ENCODE peak calls at places on chromosomes 16 and 17, in six cellular contexts. A is HepG2; I is CD8-positive, alpha-beta T cell; V is mucosa of descending colon; T is OCI-LY7; X is MM.1S. Y is an unnamed sample. For H3K4me1, H3K36me3 and H3K9me3, the result is how much of the 10 kb centered on the place peaks cover.

GRCh38 chr17:17572010-17572785 is 19.3 kb downstream of the PEMT start:
- DNase-seq in X (no peak), T (no peak), A (peak), I (no peak), V (no peak), Y (no peak)

GRCh38 chr17:29148790-29149430 is 31.3 kb downstream of the MYO18A start:
- DNase-seq in V (peak), T (peak), X (peak), I (peak), A (peak), Y (peak)

GRCh38 chr17:58329035-58329807 is 626 bp upstream of the TSPOAP1 start:
- DNase-seq in I (peak), A (peak), X (peak), T (peak), V (peak), Y (no peak)

GRCh38 chr17:51191895-51192294 is 25.7 kb downstream of the NME2 start:
- DNase-seq in V (no peak), T (no peak), I (no peak), X (no peak), A (no peak), Y (no peak)

GRCh38 chr17:17256316-17256715 is 19.3 kb upstream of the FLCN start:
- DNase-seq in V (no peak), T (no peak), I (no peak), X (no peak), A (no peak), Y (no peak)

GRCh38 chr16:12729448-12729847 is 74.2 kb downstream of the CPPED1 start:
- DNase-seq in T (no peak), A (no peak), I (no peak), V (no peak), X (no peak), Y (no peak)

GRCh38 chr17:71709974-71710373 is 410.8 kb upstream of the SOX9 start:
- DNase-seq in V (no peak), A (no peak), T (no peak), X (no peak), I (no peak), Y (no peak)

GRCh38 chr17:77609553-77610517 is 348.7 kb upstream of the TNRC6C start:
- DNase-seq in A (peak), I (peak), T (peak), V (peak), X (peak), Y (no peak)

GRCh38 chr16:66950971-66951790 is 9.9 kb upstream of the CES3 start:
- DNase-seq in A (no peak), V (no peak), I (no peak), T (no peak), X (no peak), Y (no peak)

GRCh38 chr17:82054351-82055022 is 2.8 kb downstream of the GPS1 start:
- DNase-seq in A (no peak), V (no peak), X (no peak), T (no peak), I (no peak), Y (no peak)

GRCh38 chr17:38338053-38338452 is 5.7 kb downstream of the GPR179 start:
- DNase-seq in V (no peak), T (no peak), X (no peak), A (no peak), I (no peak), Y (no peak)

GRCh38 chr17:41523787-41524186 is 4.3 kb downstream of the KRT19 start:
- DNase-seq in X (no peak), I (no peak), T (no peak), A (no peak), V (peak), Y (peak)

GRCh38 chr16:59202463-59202862 is 468.3 kb upstream of the GOT2 start:
- DNase-seq in X (no peak), T (no peak), A (no peak), V (no peak), I (no peak), Y (no peak)

GRCh38 chr16:24208710-24209109 is 47.4 kb upstream of the CACNG3 start:
- DNase-seq in T (no peak), V (no peak), A (no peak), I (no peak), X (no peak), Y (no peak)
- H3K4me1 ChIP-seq in T (under half), V (under half), A (under half), I (under half), X (under half), Y (under half)

DNA sequence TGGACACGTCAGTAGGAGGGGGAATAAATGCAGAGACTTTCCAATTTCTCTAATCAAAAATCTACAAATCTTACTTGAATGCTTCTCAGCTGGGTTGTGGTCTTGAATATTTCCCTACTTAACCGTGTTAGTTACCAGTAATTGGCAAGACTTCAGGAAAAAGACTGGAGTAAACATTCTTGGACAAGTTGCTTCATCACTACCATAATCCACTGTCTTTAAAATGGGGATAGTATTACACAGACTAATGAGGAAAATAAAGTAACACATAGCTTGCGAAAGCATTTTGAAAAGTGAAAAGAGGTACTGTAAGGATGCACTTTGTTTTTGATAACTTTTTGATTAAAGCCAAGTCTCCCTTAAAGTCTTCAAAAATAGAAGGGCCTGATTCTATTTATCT is 18.4 kb downstream of the MYH1 start:
- DNase-seq in V (no peak), X (no peak), I (no peak), T (no peak), A (no peak), Y (no peak)
- H3K36me3 ChIP-seq in V (under half), X (under half), I (under half), T (under half), A (under half), Y (under half)

GRCh38 chr17:70298929-70299529 is 129.7 kb downstream of the KCNJ2 start:
- DNase-seq in A (no peak), X (peak), I (no peak), T (no peak), V (no peak), Y (no peak)
- H3K9me3 ChIP-seq in A (half or more), X (under half), I (under half), T (under half), V (under half), Y (under half)

GRCh38 chr17:67785526-67785925 is 39.8 kb upstream of the BPTF start:
- DNase-seq in I (no peak), T (no peak), X (no peak), A (no peak), V (no peak), Y (no peak)
- H3K4me1 ChIP-seq in I (under half), T (under half), X (under half), A (under half), V (under half), Y (under half)

GRCh38 chr16:84775262-84775810 is 44.4 kb upstream of the CRISPLD2 start:
- DNase-seq in V (no peak), I (no peak), A (no peak), X (no peak), T (no peak), Y (no peak)
- H3K36me3 ChIP-seq in V (under half), I (half or more), A (half or more), X (under half), T (half or more), Y (half or more)

GRCh38 chr16:31764103-31764502 is 109.5 kb upstream of the ZNF267 start:
- DNase-seq in A (no peak), T (no peak), X (no peak), I (no peak), V (no peak), Y (no peak)
- H3K9me3 ChIP-seq in A (half or more), T (under half), X (under half), I (under half), V (half or more), Y (under half)

GRCh38 chr17:65548570-65548969 is 12.9 kb downstream of the AXIN2 start:
- DNase-seq in A (no peak), X (no peak), V (no peak), I (no peak), T (no peak), Y (no peak)
- H3K4me1 ChIP-seq in A (under half), X (under half), V (under half), I (under half), T (under half), Y (under half)

GRCh38 chr17:80318166-80318565 is 57.5 kb downstream of the RNF213 start:
- DNase-seq in I (no peak), T (no peak), X (no peak), V (no peak), A (no peak), Y (no peak)
- H3K36me3 ChIP-seq in I (half or more), T (under half), X (under half), V (under half), A (under half), Y (under half)

GRCh38 chr16:11024333-11025053 is 80.1 kb downstream of the CLEC16A start:
- DNase-seq in A (peak), T (no peak), I (no peak), V (no peak), X (no peak), Y (no peak)

GRCh38 chr16:11023640-11024039 is 79.3 kb downstream of the CLEC16A start:
- DNase-seq in X (no peak), T (no peak), V (no peak), I (no peak), A (no peak), Y (no peak)

GRCh38 chr16:11022002-11022401 is 77.6 kb downstream of the CLEC16A start:
- DNase-seq in A (no peak), V (no peak), T (no peak), I (no peak), X (no peak), Y (no peak)

GRCh38 chr16:11020792-11021440 is 76.6 kb downstream of the CLEC16A start:
- DNase-seq in T (no peak), I (no peak), V (no peak), X (no peak), A (no peak), Y (peak)

DNA sequence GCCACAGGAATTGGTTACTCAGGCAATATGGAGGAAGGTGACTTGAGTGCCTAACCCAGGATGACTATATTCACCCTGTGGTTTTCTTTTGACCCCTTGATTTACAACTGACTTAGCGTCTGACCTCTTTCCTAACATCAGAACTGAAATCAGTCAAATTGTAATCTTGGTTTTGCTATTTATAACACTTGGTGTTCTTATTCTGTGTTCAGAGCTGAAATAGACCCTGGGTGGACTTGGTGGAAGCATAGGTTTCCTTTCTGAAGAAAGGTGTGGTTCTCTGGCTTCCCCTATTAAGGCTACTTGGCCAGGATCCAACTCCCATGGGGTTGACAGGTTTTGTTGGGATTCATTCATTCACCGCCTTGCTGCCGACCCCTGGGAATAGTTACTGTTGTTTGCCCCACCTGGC is 80.8 kb downstream of the CLEC16A start:
- DNase-seq in T (no peak), V (no peak), A (no peak), I (no peak), X (peak), Y (no peak)
- H3K9me3 ChIP-seq in T (under half), V (under half), A (under half), I (under half), X (under half), Y (under half)

Y was measured in BE2C.